ENCODE peak calls at places on chromosome 9, in four cellular contexts. P, Z, R and E are unnamed samples.

GRCh38 chr9:4097991-4098390 is 201.9 kb downstream of the GLIS3 start:
- DNase-seq in P (no peak), Z (no peak), R (no peak), E (no peak)

GRCh38 chr9:37917315-37917731 is 13.4 kb upstream of the SLC25A51 start:
- DNase-seq in Z (no peak), R (no peak), P (no peak), E (no peak)

GRCh38 chr9:128823362-128823902 is 5.1 kb downstream of the ENDOG start:
- DNase-seq in Z (no peak), P (peak), R (no peak), E (no peak)

GRCh38 chr9:34546834-34547827 is 24.3 kb upstream of the ENHO start:
- DNase-seq in Z (peak), R (peak), P (no peak), E (peak)

GRCh38 chr9:117218951-117219350 is 195.9 kb downstream of the ASTN2 start:
- DNase-seq in R (no peak), P (no peak), Z (no peak), E (peak)

GRCh38 chr9:8955315-8955714 is 1155.7 kb upstream of the DMAC1 start:
- DNase-seq in Z (no peak), P (no peak), R (no peak), E (no peak)

GRCh38 chr9:133728856-133729645 is 9.1 kb downstream of the SARDH start:
- DNase-seq in Z (no peak), P (no peak), R (no peak), E (no peak)

GRCh38 chr9:134205636-134206316 is 41.4 kb upstream of the RNU6ATAC start:
- DNase-seq in R (no peak), Z (peak), P (no peak), E (no peak)

GRCh38 chr9:121700831-121701419 is 49.5 kb downstream of the DAB2IP start:
- DNase-seq in Z (no peak), P (no peak), R (no peak), E (no peak)

GRCh38 chr9:120510816-120511215 is 69.2 kb downstream of the CDK5RAP2 start:
- DNase-seq in P (no peak), R (no peak), Z (no peak), E (no peak)

GRCh38 chr9:19748278-19749126 is 40.3 kb downstream of the SLC24A2 start:
- DNase-seq in Z (no peak), R (no peak), P (no peak), E (no peak)

GRCh38 chr9:77016526-77017504 is 2.6 kb upstream of the FOXB2 start:
- DNase-seq in R (no peak), Z (no peak), P (no peak), E (no peak)

DNA sequence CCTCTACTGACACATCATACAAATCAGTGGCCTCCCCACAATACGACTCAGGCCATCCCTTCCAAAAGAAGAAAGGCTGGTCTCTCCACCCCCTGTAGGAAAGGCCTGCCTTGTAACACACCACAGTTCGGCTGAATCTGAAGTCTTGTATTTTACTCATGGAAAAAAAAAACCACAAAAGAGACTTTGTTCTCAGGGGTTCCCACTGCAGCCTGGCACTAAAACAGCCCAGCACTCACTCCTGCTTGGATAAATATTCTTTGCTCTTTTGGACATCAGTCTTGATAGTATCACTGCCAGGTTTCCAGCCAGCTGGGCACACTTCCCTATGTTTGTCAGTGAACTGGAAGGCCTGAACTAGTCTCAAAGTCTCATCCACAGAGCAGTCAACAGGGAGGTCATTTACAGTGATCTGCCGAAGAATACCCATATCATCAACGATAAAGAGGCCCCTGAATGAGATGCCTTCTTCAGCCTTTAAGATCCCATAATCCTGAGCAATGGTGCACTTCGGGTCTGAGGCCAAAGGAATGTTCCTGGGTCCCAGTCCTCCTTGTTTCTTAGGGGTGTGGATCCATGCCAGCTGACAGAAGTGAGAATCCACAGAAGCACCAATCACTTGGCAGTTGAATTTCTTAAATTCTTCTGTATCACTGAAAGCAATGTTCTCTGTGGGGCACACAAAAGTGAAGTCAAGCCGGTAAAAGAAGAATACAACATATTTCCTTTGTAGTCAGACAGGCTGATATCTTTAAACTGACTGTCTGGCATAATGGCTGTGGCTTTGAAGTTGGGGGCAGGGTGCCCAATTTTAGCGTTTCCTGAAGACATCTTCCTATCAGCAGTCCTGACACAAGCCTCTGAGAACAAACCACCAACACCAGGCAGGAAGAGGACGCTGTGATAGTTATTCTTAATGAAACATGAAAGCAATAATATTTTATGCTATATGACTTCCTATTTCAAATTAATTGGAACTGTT is 198.1 kb downstream of the LURAP1L start:
- DNase-seq in R (no peak), P (no peak), Z (no peak), E (no peak)
- H3K27ac ChIP-seq in R (no peak), P (no peak), Z (no peak), E (no peak)

GRCh38 chr9:15295761-15296405 is 11.1 kb downstream of the TTC39B start:
- DNase-seq in Z (peak), R (no peak), P (no peak), E (no peak)
- H3K27ac ChIP-seq in Z (peak), R (no peak), P (peak), E (peak)

GRCh38 chr9:94643176-94643575 is 3.9 kb upstream of the FBP1 start:
- DNase-seq in P (no peak), Z (peak), R (no peak), E (no peak)

GRCh38 chr9:94642526-94642925 is 3.2 kb upstream of the FBP1 start:
- DNase-seq in R (no peak), Z (peak), P (no peak), E (no peak)

GRCh38 chr9:94639996-94640376 is 668 bp upstream of the FBP1 start:
- DNase-seq in Z (peak), P (no peak), R (peak), E (no peak)

GRCh38 chr9:94638335-94639044 is 828 bp downstream of the FBP1 start:
- DNase-seq in R (no peak), Z (peak), P (no peak), E (no peak)

DNA sequence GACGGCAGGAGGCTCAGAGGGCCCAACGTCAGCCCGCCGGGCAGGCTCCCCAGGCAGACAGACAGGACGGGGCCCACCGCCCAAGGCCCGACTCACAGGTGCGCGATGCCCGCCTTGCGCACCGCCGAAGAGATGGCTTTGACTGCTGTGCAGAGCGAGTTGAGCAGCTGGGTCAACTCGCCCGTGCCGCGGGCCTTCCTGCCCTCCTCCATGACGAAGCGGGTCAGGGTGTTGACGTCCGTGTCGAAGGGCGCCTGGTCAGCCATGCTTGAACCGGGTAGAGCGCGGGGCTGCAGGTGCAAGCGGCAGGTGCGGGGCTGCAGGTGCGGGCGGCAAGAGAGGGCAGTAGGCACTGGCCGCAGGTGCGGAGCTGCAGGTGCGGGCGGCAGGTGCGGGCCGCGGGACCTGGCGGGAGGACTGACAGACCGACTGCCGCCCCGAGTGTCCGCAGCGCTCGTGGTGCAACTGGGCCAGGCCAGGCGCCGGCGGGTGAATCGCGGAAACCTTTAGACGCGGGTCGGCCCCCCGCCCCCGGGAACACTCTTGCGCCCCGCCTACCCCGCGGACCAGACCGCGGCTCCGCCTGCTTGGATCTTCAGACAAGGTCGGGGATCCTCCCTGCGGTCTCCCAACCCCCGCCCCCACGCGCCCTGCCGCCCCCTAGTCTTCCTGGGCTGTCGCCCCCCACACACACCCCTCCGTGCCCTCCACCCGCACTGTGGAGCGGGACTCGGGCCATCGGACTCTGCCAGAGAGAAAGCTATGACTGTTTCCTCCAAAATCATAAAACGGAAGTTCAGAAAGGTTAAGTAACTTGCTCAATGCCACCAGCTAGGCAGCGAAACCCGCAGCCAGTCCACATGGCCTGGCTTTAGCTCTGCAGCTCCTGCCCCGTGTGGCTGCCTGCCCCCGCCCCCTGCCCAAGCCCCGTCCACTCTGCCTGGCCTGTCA is at the start of gene FBP1:
- DNase-seq in Z (peak), P (no peak), R (peak), E (no peak)
- H3K27ac ChIP-seq in Z (no peak), P (no peak), R (peak), E (no peak)

GRCh38 chr9:107474124-107474523 is 15.4 kb downstream of the KLF4 start:
- DNase-seq in Z (no peak), P (no peak), R (no peak), E (no peak)

GRCh38 chr9:107467416-107467815 is 22.2 kb downstream of the KLF4 start:
- DNase-seq in Z (no peak), P (no peak), R (no peak), E (no peak)

GRCh38 chr9:107465467-107466451 is 23.8 kb downstream of the KLF4 start:
- DNase-seq in P (no peak), Z (peak), R (peak), E (no peak)

GRCh38 chr9:107472581-107473335 is 16.8 kb downstream of the KLF4 start:
- DNase-seq in Z (no peak), P (no peak), R (no peak), E (no peak)

DNA sequence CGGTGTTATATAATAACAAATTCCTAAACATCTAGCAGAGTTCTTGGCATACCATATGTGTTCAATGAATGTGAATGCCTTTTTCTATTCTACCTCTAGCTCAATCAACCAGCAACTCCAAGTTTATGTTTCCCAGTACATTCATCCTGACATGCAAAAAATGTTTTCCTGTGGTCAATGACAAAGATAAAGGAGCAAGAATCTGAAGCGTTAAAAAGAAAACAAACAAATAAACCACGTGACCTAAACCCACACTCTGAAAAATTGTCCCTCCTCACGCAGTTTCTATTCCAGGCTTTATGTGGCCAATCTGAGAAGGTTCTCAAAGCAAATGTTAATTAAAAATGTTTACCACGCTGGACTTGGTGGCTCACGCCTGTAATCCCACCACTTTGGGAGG is 18.0 kb downstream of the KLF4 start:
- DNase-seq in Z (no peak), P (no peak), R (no peak), E (no peak)
- H3K27ac ChIP-seq in Z (no peak), P (no peak), R (no peak), E (no peak)

DNA sequence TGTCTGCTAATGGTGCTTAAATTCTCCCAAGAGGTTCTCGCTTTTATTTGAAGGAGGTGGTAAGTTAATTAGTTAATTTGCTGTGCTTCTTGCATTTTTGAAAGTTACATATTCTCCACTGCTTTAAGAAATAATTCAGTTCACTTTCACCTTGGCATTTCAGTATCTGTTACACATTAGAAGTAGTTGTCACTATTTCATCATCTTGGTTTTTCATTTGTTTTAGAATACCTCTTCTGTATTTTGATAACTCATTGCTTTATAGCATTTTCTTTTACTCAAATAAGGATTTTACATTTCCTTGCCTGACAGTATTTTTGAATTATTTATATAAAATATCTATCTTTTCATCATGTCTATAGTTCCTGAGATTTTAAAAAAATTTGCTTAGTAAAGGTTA is 9.2 kb downstream of the NIPSNAP3B start:
- DNase-seq in R (no peak), P (no peak), Z (no peak), E (no peak)
- H3K27ac ChIP-seq in R (no peak), P (no peak), Z (no peak), E (no peak)

DNA sequence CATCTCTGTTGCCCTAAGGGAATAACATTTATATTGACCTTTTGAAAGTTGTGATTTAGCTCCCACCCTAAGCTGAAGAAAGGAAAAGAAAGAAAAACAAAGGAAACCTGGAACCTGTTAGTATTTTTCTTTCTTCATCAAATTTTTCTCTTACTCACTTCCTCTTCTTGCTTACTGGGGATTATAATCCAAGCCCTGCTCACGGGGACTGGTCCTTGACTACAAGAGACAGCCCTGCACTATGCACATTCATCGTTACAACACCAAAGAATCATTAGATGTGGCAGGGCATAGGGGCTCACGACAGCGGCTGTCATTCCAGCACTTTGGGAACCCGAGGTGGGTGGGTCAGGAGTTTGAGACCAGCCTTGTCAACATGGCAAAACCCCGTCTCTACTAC is 37.8 kb upstream of the LPAR1 start:
- DNase-seq in Z (no peak), P (no peak), R (no peak), E (no peak)
- H3K27ac ChIP-seq in Z (no peak), P (no peak), R (no peak), E (no peak)

GRCh38 chr9:22228542-22228941 is 218.1 kb upstream of the DMRTA1 start:
- DNase-seq in P (no peak), R (peak), Z (no peak), E (no peak)
- H3K27ac ChIP-seq in P (no peak), R (no peak), Z (no peak), E (no peak)